ENCODE peak calls at places on chromosomes 12 and 14, in four cellular contexts. Y is adrenal gland, Q is colonic mucosa, K is suprapubic skin. E is an unnamed sample. For H3K27me3, the result is how much of the 10 kb centered on the place peaks cover.

GRCh38 chr14:68795602-68796417 is 2.9 kb upstream of the ZFP36L1 start:
- DNase-seq in Y (peak), Q (peak), K (peak), E (peak)

GRCh38 chr12:52362118-52362726 is 5.1 kb downstream of the KRT85 start:
- DNase-seq in Y (no peak), K (no peak), Q (no peak), E (no peak)

GRCh38 chr14:82510007-82510406 is 976.4 kb upstream of the SEL1L start:
- DNase-seq in Q (no peak), K (no peak), Y (no peak), E (no peak)

GRCh38 chr14:92649066-92649465 is 99.4 kb downstream of the LGMN start:
- DNase-seq in Y (no peak), K (no peak), Q (no peak), E (no peak)

GRCh38 chr12:30989754-30990153 is 63.2 kb downstream of the TSPAN11 start:
- DNase-seq in K (no peak), Q (peak), Y (peak), E (peak)

GRCh38 chr12:52608826-52609630 is 7.8 kb upstream of the KRT72 start:
- DNase-seq in Q (no peak), K (no peak), Y (no peak), E (no peak)

GRCh38 chr14:98715054-98715453 is 556.9 kb downstream of the BCL11B start:
- DNase-seq in Q (no peak), K (no peak), Y (no peak), E (no peak)

GRCh38 chr12:76123301-76124212 is 39.1 kb upstream of the NAP1L1 start:
- DNase-seq in Q (no peak), Y (no peak), K (no peak), E (no peak)

GRCh38 chr14:20262642-20263128 is 23.6 kb downstream of the OR11H4 start:
- DNase-seq in Y (no peak), Q (no peak), K (no peak), E (no peak)

GRCh38 chr14:80669416-80669815 is 272.1 kb downstream of the CEP128 start:
- DNase-seq in Y (no peak), Q (no peak), K (no peak), E (no peak)

GRCh38 chr14:68109132-68109531 is 289.6 kb downstream of the RAD51B start:
- DNase-seq in K (no peak), Y (no peak), Q (no peak), E (no peak)

GRCh38 chr12:122947352-122947792 is 18.9 kb downstream of the ABCB9 start:
- DNase-seq in K (no peak), Y (no peak), Q (peak), E (no peak)

GRCh38 chr14:67919259-67919658 is 99.7 kb downstream of the RAD51B start:
- DNase-seq in Y (no peak), Q (no peak), K (no peak), E (no peak)

GRCh38 chr14:94681300-94682060 is 69.3 kb downstream of the SERPINA3 start:
- DNase-seq in K (peak), Y (peak), Q (peak), E (peak)

GRCh38 chr12:24133385-24133784 is 183.9 kb upstream of the SOX5 start:
- DNase-seq in Y (no peak), K (no peak), Q (no peak), E (peak)

GRCh38 chr14:96888593-96888992 is 91.4 kb downstream of the VRK1 start:
- DNase-seq in K (no peak), Q (no peak), Y (no peak), E (no peak)

GRCh38 chr14:68651075-68651474 is 141.8 kb downstream of the ZFP36L1 start:
- DNase-seq in Y (no peak), Q (peak), K (no peak), E (no peak)

GRCh38 chr14:61343991-61344405 is 22.6 kb downstream of the PRKCH start:
- DNase-seq in K (no peak), Q (no peak), Y (peak), E (no peak)

GRCh38 chr12:3333583-3333982 is 157.4 kb upstream of the PRMT8 start:
- DNase-seq in Y (no peak), Q (no peak), K (no peak), E (no peak)

GRCh38 chr14:53011053-53011462 is 60.2 kb upstream of the FERMT2 start:
- DNase-seq in Q (peak), Y (peak), K (peak), E (no peak)

GRCh38 chr14:60348211-60348610 is 99.2 kb downstream of the PPM1A start:
- DNase-seq in Y (no peak), Q (no peak), K (no peak), E (peak)

GRCh38 chr14:38851109-38851508 is 251.9 kb downstream of the SEC23A start:
- DNase-seq in Q (no peak), K (no peak), Y (no peak), E (no peak)

GRCh38 chr14:61476737-61477410 is 155.5 kb downstream of the PRKCH start:
- DNase-seq in Q (peak), K (no peak), Y (peak), E (no peak)

GRCh38 chr12:46933947-46934346 is 108.2 kb upstream of the SLC38A4 start:
- DNase-seq in Q (no peak), Y (peak), K (no peak), E (peak)

GRCh38 chr14:24734917-24735500 is 101.0 kb upstream of the GZMB start:
- DNase-seq in Q (peak), K (no peak), Y (peak), E (peak)

GRCh38 chr12:114408881-114409795 is 3.2 kb upstream of the TBX5 start:
- DNase-seq in Y (no peak), K (no peak), Q (no peak), E (no peak)

GRCh38 chr14:94880805-94881204 is 110.9 kb upstream of the GSC start:
- DNase-seq in Y (no peak), Q (no peak), K (no peak), E (no peak)

GRCh38 chr12:1740161-1740948 is 49.5 kb downstream of the ADIPOR2 start:
- DNase-seq in Y (no peak), K (no peak), Q (no peak), E (no peak)

GRCh38 chr12:22100952-22101748 is 55.1 kb downstream of the CMAS start:
- DNase-seq in Q (peak), Y (peak), K (no peak), E (peak)

GRCh38 chr12:120276734-120277133 is 11.2 kb upstream of the PXN start:
- DNase-seq in K (no peak), Q (no peak), Y (no peak), E (no peak)

GRCh38 chr12:115437061-115437567 is 753.1 kb upstream of the TBX3 start:
- DNase-seq in K (no peak), Q (no peak), Y (peak), E (no peak)

GRCh38 chr14:22510527-22511110 is 78.4 kb downstream of the DAD1 start:
- DNase-seq in Y (no peak), Q (no peak), K (no peak), E (no peak)

GRCh38 chr12:39123580-39123979 is 218.2 kb upstream of the CPNE8 start:
- DNase-seq in Y (no peak), Q (no peak), K (no peak), E (no peak)

GRCh38 chr12:50088577-50089335 is 3.6 kb downstream of the SMARCD1 start:
- DNase-seq in K (no peak), Q (peak), Y (peak), E (peak)

GRCh38 chr12:50955288-50955687 is 2.9 kb downstream of the HIGD1C start:
- DNase-seq in Q (no peak), K (no peak), Y (no peak), E (no peak)

GRCh38 chr14:37824936-37825698 is 229.7 kb downstream of the TTC6 start:
- DNase-seq in K (no peak), Y (no peak), Q (no peak), E (no peak)

GRCh38 chr14:93926873-93927571 is at the start of gene FAM181A:
- DNase-seq in Y (no peak), K (no peak), Q (no peak), E (no peak)

DNA sequence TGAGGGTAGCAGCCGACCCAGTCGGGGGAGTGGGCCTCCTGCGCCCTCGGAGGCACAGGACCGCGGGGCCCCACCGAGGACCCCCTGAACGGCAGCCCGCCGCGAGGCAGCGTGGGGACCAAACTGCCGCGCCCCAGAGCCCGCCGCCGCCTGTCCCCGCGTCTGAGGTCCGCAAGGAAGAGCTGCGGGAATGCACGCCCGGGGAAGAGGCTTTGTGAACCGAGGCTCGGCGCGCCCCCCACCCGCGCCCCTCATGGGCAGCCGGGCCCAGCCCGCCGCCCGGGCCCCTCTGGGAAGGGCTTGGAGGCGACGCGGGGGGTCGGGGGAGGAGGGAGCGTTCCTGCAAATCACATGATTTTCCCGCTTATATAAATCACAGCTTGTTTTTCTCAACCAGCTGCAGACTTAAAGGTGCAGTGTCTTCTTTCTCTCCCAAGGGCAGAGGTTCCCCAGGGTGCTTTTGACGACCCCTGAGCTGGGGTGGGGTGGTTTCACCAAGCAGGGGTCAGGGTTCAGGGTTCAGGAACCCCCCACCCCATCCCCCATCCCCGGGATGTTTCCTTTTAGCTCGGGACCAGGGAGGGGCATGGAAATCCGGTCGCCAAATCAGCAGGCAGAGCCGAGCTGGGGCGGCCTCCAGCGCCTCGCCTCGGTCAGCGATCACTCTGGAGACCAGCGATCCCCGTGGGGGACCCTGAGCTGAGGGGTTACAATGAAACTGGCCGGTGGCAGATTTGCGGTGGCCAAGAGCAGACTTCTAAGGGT is 44.7 kb upstream of the ATP23 start:
- DNase-seq in Q (peak), Y (peak), K (peak), E (peak)
- TF ChIP-seq CTCF in Q (no peak), Y (peak), K (peak), E (peak)

GRCh38 chr12:27970981-27971489 is 1.5 kb downstream of the PTHLH start:
- DNase-seq in K (no peak), Y (no peak), Q (no peak), E (no peak)
- H3K27me3 ChIP-seq in K (half or more), Y (half or more), Q (half or more), E (under half)

DNA sequence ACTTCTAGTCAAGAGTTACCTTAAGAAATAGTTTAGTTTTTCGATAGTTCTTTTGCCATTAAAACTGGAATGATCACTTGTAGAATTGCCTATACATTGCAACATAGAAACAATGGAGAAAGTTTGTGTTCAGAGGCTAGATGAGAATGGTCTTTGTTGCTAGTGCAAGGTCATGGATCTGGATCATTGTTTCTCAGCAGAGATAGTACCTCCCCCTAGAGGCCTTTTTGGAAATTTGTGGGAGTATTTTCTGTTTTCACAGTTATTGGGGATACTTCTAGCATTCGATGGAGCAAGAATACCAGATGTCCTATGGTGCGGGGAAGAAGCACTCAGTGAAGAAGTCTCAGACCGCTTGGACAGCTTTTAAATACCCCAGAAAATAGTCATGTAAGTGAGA is 138.8 kb upstream of the HMGA2 start:
- DNase-seq in Y (no peak), K (no peak), Q (no peak), E (no peak)
- TF ChIP-seq CTCF in Y (peak), K (no peak), Q (peak), E (peak)

GRCh38 chr12:60209521-60209920 is 613.7 kb downstream of the SLC16A7 start:
- DNase-seq in Y (no peak), K (no peak), Q (no peak), E (no peak)
- H3K27me3 ChIP-seq in Y (under half), K (under half), Q (under half), E (under half)

GRCh38 chr12:103705098-103705497 is 118.0 kb downstream of the STAB2 start:
- DNase-seq in K (no peak), Q (no peak), Y (no peak), E (no peak)

DNA sequence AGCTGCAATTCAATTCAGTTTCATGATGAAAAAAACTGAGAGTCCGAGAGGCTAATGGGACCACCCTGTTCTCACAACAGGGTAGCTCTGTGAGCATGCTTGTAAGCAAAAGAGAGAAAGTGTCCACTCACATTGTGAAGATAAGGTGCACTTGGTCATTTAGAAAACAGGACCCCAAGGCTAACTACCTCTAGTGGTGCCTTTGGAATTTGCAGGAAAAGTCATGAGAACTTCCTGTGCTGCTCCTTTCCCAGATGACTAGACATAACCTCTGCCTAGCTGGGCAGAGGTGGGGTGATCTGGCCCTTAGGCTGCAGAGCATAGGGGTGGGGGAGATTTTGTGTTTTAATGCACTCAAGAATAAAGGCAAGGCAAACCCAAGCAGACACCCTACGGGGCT is 118.9 kb downstream of the STAB2 start:
- DNase-seq in Q (no peak), K (no peak), Y (no peak), E (no peak)
- TF ChIP-seq CTCF in Q (peak), K (no peak), Y (no peak), E (no peak)

DNA sequence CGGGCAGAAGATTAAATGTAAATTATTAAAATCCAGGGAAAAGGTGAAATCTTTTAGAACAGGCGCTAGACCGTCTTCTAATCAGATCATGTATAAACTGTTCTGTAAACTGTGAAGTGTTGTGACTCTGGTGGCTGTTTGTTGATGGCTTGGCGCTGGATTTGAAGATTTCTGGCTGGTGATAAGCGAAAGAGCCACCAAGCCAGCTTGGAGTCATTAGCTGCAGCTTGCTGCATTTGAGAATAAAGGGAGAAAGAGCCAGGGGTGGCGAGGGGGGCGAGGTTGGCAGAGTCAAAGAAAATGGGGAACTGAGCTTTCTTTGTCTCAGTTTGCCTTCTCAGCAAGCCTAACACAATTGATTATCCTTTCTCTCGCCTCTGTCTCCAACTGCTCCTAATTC is 8.0 kb downstream of the SYNDIG1L start:
- DNase-seq in Q (no peak), K (no peak), Y (no peak), E (no peak)
- H3K27me3 ChIP-seq in Q (under half), K (under half), Y (under half), E (under half)

GRCh38 chr12:88579941-88580871 is at the start of gene KITLG:
- DNase-seq in Q (peak), Y (peak), K (peak), E (peak)

GRCh38 chr12:88579572-88579940 is 715 bp downstream of the KITLG start:
- DNase-seq in Y (peak), Q (peak), K (no peak), E (no peak)

GRCh38 chr12:88578274-88578673 is 2.0 kb downstream of the KITLG start:
- DNase-seq in K (no peak), Q (no peak), Y (no peak), E (no peak)

GRCh38 chr12:88577537-88577936 is 2.7 kb downstream of the KITLG start:
- DNase-seq in Y (no peak), Q (no peak), K (no peak), E (no peak)

GRCh38 chr12:88578821-88579518 is 1.3 kb downstream of the KITLG start:
- DNase-seq in Y (peak), K (no peak), Q (peak), E (no peak)
- TF ChIP-seq CTCF in Y (peak), K (peak), Q (peak), E (no peak)

DNA sequence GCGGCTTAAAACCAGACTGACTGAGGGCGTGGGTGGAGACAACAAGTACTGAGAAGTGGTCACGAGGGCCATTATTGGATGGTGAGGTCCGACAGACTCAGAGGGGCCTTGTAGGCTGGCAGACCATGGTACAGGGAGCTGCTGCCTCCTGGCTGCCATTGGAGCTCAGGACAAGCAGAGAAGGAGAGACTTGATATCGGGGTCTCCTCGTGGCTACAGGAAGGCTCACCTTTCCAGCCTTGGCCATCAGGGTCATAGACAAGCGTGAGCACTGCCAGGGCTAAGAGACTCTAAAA is 54.2 kb downstream of the FBRSL1 start:
- DNase-seq in K (no peak), Y (no peak), Q (no peak), E (no peak)
- H3K27me3 ChIP-seq in K (under half), Y (under half), Q (under half), E (under half)

DNA sequence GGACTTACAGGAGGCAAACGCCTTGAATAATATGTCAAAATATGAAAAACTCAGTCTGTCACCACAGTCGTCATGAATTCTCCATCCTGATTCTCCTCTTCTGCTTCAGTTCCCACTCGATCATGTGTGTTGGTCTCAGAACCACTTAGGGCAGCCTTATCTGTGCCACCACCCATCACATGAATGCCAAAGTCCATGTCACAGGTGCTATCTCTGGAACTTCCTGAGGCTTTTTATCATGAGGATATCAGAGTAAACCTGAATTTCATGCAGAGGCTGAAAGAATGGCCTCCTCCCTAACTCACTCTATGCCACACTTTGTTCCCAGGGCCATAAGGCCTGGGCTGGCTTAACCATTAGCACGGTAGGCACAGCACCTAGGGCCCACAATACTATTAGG is 28.8 kb upstream of the MAP3K9 start:
- DNase-seq in Q (peak), Y (no peak), K (no peak), E (no peak)
- TF ChIP-seq CTCF in Q (no peak), Y (no peak), K (no peak), E (no peak)

GRCh38 chr14:55267816-55268215 is 3.4 kb upstream of the FBXO34 start:
- DNase-seq in Q (no peak), K (no peak), Y (no peak), E (no peak)

GRCh38 chr14:55270832-55271571 is at the start of gene FBXO34:
- DNase-seq in K (peak), Q (peak), Y (peak), E (peak)

DNA sequence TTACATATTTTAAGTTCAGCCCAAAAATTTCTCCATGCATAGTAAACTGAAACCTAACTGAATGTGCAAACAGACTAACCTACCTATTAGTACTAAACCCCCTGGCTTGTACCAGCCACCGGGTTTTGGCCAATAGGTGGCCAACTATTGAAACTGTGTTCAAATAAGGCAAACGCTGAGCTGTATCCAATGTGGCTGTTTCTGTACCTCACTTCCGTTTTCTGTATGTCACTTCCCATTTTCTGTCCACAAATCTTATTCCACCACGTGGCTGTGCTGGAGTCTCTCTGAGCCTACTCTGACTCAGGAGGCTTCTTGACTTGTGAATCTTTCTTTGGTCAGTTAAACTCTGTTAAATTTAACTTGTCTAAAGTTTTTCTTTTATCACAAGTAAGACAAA is 6.0 kb upstream of the FBXO34 start:
- DNase-seq in Q (no peak), K (no peak), Y (no peak), E (peak)
- H3K27me3 ChIP-seq in Q (under half), K (under half), Y (under half), E (under half)

E was measured in MM.1S.